ENCODE peak calls at places on chromosomes 4 and X, in ten cellular contexts. G is lower lobe of right lung; F is GM23248; C is brain microvascular endothelial cell; S is esophagus squamous epithelium; I is OCI-LY7; E is H9; D is cardiac muscle cell; P is kidney; J is CD8-positive, alpha-beta T cell. Z is an unnamed sample.

GRCh38 chrX:117957128-117957527 is 159.5 kb downstream of the KLHL13 start:
- DNase-seq in P (no peak), J (no peak), C (no peak), E (no peak), F (no peak), S (no peak), G (no peak), I (no peak), D (no peak), Z (no peak)

GRCh38 chr4:150297861-150298474 is 219.7 kb downstream of the DCLK2 start:
- DNase-seq in E (no peak), F (peak), G (no peak), S (no peak), C (peak), J (no peak), D (peak), I (peak), P (no peak), Z (no peak)

GRCh38 chrX:19566359-19567141 is 51.2 kb upstream of the MAP3K15 start:
- DNase-seq in E (no peak), S (no peak), J (no peak), C (peak), G (no peak), D (no peak), F (peak), I (peak), P (no peak), Z (no peak)

GRCh38 chr4:62482355-62482754 is 1282.2 kb downstream of the ADGRL3 start:
- DNase-seq in G (no peak), I (no peak), F (no peak), J (no peak), E (no peak), P (no peak), S (no peak), D (no peak), C (no peak), Z (no peak)

GRCh38 chrX:68832101-68832416 is 3.2 kb downstream of the EFNB1 start:
- DNase-seq in G (peak), S (no peak), F (peak), J (no peak), P (peak), D (peak), I (peak), C (peak), E (peak), Z (no peak)

GRCh38 chrX:124274438-124275166 is 57.9 kb upstream of the TEX13D start:
- DNase-seq in D (peak), I (no peak), P (no peak), J (no peak), E (peak), G (no peak), C (no peak), F (no peak), S (no peak), Z (no peak)

GRCh38 chr4:187668683-187669082 is 326.9 kb upstream of the ZFP42 start:
- DNase-seq in D (no peak), E (no peak), G (no peak), C (peak), S (no peak), I (no peak), P (no peak), J (no peak), F (peak), Z (no peak)

GRCh38 chrX:77946571-77946970 is 22.9 kb downstream of the PGAM4 start:
- DNase-seq in E (no peak), I (no peak), S (no peak), D (no peak), J (no peak), F (no peak), C (no peak), G (no peak), P (no peak), Z (no peak)

GRCh38 chr4:38752393-38752961 is 30.3 kb downstream of the TLR10 start:
- DNase-seq in D (no peak), C (peak), E (no peak), P (no peak), J (no peak), I (no peak), G (no peak), S (no peak), F (peak), Z (no peak)

GRCh38 chrX:121635141-121635540 is 587.7 kb downstream of the GLUD2 start:
- DNase-seq in G (no peak), E (no peak), C (no peak), J (no peak), S (no peak), F (no peak), D (no peak), P (no peak), I (no peak), Z (no peak)

GRCh38 chr4:2995546-2996265 is 32.3 kb downstream of the GRK4 start:
- DNase-seq in I (no peak), J (no peak), E (no peak), P (no peak), F (no peak), S (no peak), C (no peak), D (no peak), G (no peak), Z (no peak)

GRCh38 chr4:154088741-154089140 is 299.9 kb upstream of the SFRP2 start:
- DNase-seq in E (no peak), P (no peak), I (no peak), G (no peak), D (no peak), S (no peak), J (no peak), F (no peak), C (peak), Z (no peak)

GRCh38 chr4:25965629-25966028 is 51.6 kb downstream of the SMIM20 start:
- DNase-seq in P (no peak), F (no peak), E (no peak), I (no peak), C (no peak), G (no peak), S (no peak), D (no peak), J (no peak), Z (no peak)

GRCh38 chr4:75940692-75941253 is at the start of gene NAAA:
- DNase-seq in S (peak), C (peak), D (peak), J (peak), E (peak), F (peak), G (peak), P (peak), I (peak), Z (no peak)

GRCh38 chr4:125781656-125782055 is 466.9 kb downstream of the FAT4 start:
- DNase-seq in I (no peak), E (no peak), C (no peak), D (no peak), F (no peak), S (no peak), P (no peak), G (no peak), J (no peak), Z (no peak)

GRCh38 chr4:39323836-39324235 is 42.3 kb downstream of the RFC1 start:
- DNase-seq in D (no peak), E (no peak), F (peak), G (no peak), S (no peak), I (no peak), P (no peak), J (no peak), C (no peak), Z (no peak)

GRCh38 chr4:22458112-22458511 is 57.8 kb downstream of the ADGRA3 start:
- DNase-seq in P (no peak), F (no peak), C (no peak), E (no peak), D (no peak), G (no peak), I (no peak), S (no peak), J (no peak), Z (no peak)

GRCh38 chrX:154411981-154412340 is 622 bp downstream of the TAFAZZIN start:
- DNase-seq in E (peak), P (peak), F (peak), C (no peak), S (no peak), I (peak), D (peak), J (peak), G (peak), Z (no peak)

GRCh38 chrX:154348646-154349358 is 25.6 kb downstream of the FLNA start:
- DNase-seq in J (no peak), D (peak), S (no peak), I (no peak), P (peak), F (no peak), C (no peak), G (peak), E (no peak), Z (no peak)

DNA sequence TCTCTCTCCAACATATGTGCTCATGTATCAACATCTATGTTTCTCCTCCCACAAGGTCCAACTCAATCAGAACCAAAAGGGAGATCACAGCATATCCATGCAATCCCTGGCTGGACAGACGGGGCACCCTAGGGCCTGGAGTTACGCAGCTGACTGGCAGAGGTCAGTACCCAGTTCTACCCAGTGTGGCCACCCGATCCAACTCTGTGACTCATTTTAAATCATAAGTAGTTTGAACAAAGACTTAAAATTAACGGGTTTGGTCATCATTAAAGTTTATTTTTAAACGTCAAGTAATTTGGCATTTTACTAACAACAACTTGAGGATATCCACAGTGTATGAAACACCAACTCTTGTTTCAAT is 59.5 kb downstream of the APBB2 start:
- DNase-seq in I (no peak), E (no peak), C (no peak), F (peak), G (no peak), J (no peak), D (no peak), P (no peak), S (no peak), Z (no peak)
- H3K27ac ChIP-seq in I (no peak), E (no peak), C (peak), F (peak), G (no peak), J (no peak), D (no peak), P (peak), S (peak), Z (peak)

GRCh38 chr4:24244663-24245519 is 339.5 kb downstream of the DHX15 start:
- DNase-seq in F (no peak), S (no peak), I (no peak), J (no peak), G (no peak), P (no peak), D (peak), C (no peak), E (no peak), Z (no peak)

GRCh38 chr4:24248674-24249644 is 335.4 kb downstream of the DHX15 start:
- DNase-seq in F (no peak), C (no peak), D (peak), J (no peak), G (no peak), P (no peak), S (no peak), E (no peak), I (no peak), Z (no peak)

GRCh38 chr4:24249972-24250371 is 334.4 kb downstream of the DHX15 start:
- DNase-seq in C (no peak), G (no peak), D (no peak), F (no peak), I (no peak), P (no peak), E (no peak), S (no peak), J (no peak), Z (no peak)
- H3K27ac ChIP-seq in C (no peak), G (no peak), D (no peak), F (no peak), I (no peak), P (no peak), E (no peak), S (no peak), J (no peak), Z (no peak)

DNA sequence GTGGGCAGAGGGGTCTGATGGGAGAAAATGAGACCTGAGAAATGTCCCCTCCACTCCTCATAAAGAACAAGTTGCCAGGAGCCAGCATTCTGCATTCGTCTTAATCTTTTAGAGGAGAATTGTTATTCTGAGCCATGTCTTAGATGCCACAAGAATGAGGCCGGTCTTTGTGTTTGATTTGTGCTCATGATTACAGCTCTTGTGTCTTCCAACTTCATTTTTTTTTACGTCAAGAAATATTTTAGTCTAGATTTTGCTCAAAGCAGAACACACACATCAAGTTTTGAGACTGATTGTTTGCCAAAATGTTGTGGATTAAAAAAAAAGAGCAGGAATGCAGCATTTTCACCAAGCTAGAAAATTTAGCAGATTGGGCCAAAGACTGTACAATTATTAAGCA is 130.6 kb upstream of the PITX2 start:
- DNase-seq in P (no peak), I (no peak), E (no peak), J (no peak), S (no peak), D (no peak), C (no peak), F (no peak), G (no peak), Z (no peak)
- H3K27ac ChIP-seq in P (no peak), I (no peak), E (no peak), J (no peak), S (no peak), D (no peak), C (no peak), F (no peak), G (no peak), Z (no peak)

DNA sequence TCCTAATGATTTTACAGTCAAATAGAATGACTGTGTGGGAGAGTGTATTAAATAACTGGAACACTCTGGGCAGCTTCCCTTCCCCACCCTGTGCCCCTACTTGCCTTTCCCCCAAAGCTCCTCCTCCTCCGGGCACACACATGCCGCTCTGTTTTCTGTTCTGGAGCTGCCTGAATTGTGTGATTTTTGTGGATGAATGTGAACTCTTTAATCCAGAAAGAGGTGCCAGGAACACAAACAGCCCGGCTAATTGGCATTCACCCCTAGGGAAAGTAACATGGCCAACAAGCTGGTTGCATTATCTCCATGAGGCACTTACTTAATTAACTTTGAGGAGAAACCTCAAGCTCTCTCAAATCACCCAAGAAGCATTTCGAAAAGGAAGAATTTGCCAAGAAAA is 28.2 kb downstream of the FGF2 start:
- DNase-seq in G (no peak), I (no peak), E (no peak), C (no peak), D (no peak), S (no peak), P (no peak), J (no peak), F (no peak), Z (no peak)
- H3K27ac ChIP-seq in G (peak), I (no peak), E (no peak), C (no peak), D (no peak), S (peak), P (peak), J (no peak), F (peak), Z (no peak)

GRCh38 chr4:128358231-128358902 is 70.8 kb upstream of the PGRMC2 start:
- DNase-seq in S (no peak), I (no peak), D (peak), G (no peak), C (peak), P (no peak), J (no peak), E (no peak), F (peak), Z (no peak)

GRCh38 chr4:128362760-128363159 is 75.1 kb upstream of the PGRMC2 start:
- DNase-seq in C (no peak), F (no peak), I (no peak), P (no peak), E (no peak), S (no peak), G (no peak), J (no peak), D (no peak), Z (no peak)

GRCh38 chr4:128357286-128357685 is 69.7 kb upstream of the PGRMC2 start:
- DNase-seq in G (no peak), F (peak), C (no peak), E (no peak), J (no peak), I (no peak), S (no peak), D (no peak), P (no peak), Z (no peak)

GRCh38 chr4:128358903-128359260 is 71.3 kb upstream of the PGRMC2 start:
- DNase-seq in J (no peak), E (no peak), P (no peak), S (no peak), G (no peak), I (no peak), C (no peak), D (no peak), F (peak), Z (no peak)

DNA sequence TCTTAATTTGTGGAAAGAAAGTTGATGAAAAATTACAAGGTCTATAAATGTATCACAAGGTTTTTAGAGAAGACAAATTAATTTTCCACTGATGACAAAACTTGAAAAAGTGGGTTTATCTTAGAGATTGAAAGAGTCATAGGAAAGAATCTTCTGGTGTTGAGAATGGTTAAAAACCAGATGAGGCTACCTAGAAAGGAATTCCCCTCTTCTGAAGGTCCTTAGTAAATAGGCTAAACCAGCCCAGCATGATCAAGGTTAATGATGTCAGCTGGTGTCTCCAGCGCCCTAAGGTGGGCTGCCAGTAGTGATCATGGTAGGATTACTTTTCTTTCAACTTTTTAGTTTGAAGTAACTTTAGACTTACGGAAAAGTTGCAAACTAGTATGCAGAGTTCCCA is 71.8 kb upstream of the PGRMC2 start:
- DNase-seq in G (no peak), C (no peak), I (no peak), D (no peak), S (no peak), E (no peak), F (no peak), P (no peak), J (no peak), Z (no peak)
- H3K27ac ChIP-seq in G (no peak), C (no peak), I (no peak), D (peak), S (no peak), E (no peak), F (no peak), P (no peak), J (no peak), Z (no peak)

DNA sequence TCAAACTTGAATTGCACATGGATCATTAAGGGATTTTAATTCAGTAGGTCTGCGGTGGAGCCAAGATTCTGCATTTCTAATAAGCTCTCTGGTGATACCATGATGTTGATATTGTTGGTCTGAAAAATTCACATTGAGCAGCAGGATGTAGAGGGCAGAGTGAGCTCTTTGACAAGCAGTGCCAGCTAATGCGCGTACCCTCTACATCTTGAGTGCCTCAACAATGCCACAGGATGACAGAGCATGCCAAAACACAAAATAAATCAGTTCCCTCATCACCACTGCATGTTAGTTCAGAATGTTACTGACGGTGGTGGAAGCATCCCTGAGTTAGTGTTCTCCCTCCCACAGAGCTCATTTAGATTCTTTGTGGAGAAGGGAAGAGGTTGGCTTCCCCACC is 23.5 kb downstream of the IL1RAPL1 start:
- DNase-seq in G (no peak), F (no peak), D (no peak), P (no peak), J (no peak), C (no peak), E (no peak), I (no peak), S (no peak), Z (no peak)
- H3K27ac ChIP-seq in G (no peak), F (no peak), D (no peak), P (no peak), J (no peak), C (no peak), E (no peak), I (no peak), S (no peak), Z (no peak)